ENCODE peak calls at places on chromosomes 11 and 22, in ten cellular contexts. X is ovary, Y is A549, J is stomach, F is tibial nerve, H is suprapubic skin, K is K562, U is SK-N-SH, Q is upper lobe of left lung, E is transverse colon. M is an unnamed sample.

GRCh38 chr11:133943950-133944698 is 12.6 kb downstream of the IGSF9B start:
- DNase-seq in Q (no peak), E (no peak), F (no peak), U (no peak), H (no peak), J (no peak), Y (no peak), K (no peak), X (no peak), M (no peak)

GRCh38 chr11:120719348-120719747 is 207.8 kb downstream of the GRIK4 start:
- DNase-seq in U (no peak), X (no peak), K (no peak), Q (no peak), Y (no peak), F (no peak), J (no peak), E (no peak), H (no peak), M (no peak)

GRCh38 chr11:125874556-125875124 is 12.8 kb upstream of the HYLS1 start:
- DNase-seq in U (peak), E (peak), K (peak), Y (peak), J (peak), X (peak), Q (no peak), F (peak), H (no peak), M (peak)

GRCh38 chr22:19648419-19648929 is 65.8 kb upstream of the SEPTIN5 start:
- DNase-seq in J (no peak), K (no peak), X (no peak), E (no peak), F (no peak), Q (no peak), U (no peak), Y (no peak), H (no peak), M (no peak)

GRCh38 chr11:35064114-35064800 is 74.7 kb upstream of the CD44 start:
- DNase-seq in X (no peak), Q (no peak), H (no peak), U (peak), E (no peak), K (no peak), Y (no peak), J (no peak), F (no peak), M (no peak)

GRCh38 chr22:27800250-27801131 is 1.1 kb downstream of the MN1 start:
- DNase-seq in K (peak), X (peak), J (no peak), Y (no peak), H (no peak), Q (no peak), F (no peak), U (peak), E (no peak), M (no peak)

GRCh38 chr11:126310229-126310991 is 6.5 kb downstream of the DCPS start:
- DNase-seq in Y (peak), Q (peak), F (peak), K (peak), X (peak), U (peak), H (peak), E (peak), J (peak), M (peak)

GRCh38 chr11:9172394-9172793 is 81.0 kb upstream of the SCUBE2 start:
- DNase-seq in E (no peak), J (no peak), X (no peak), H (no peak), Q (no peak), K (no peak), U (no peak), F (no peak), Y (no peak), M (no peak)

GRCh38 chr11:84420261-84420660 is 1134.1 kb upstream of the CCDC90B start:
- DNase-seq in X (no peak), J (no peak), H (no peak), Q (no peak), E (no peak), Y (no peak), F (no peak), K (no peak), U (no peak), M (no peak)

GRCh38 chr11:65304613-65305012 is 10.1 kb upstream of the CDC42EP2 start:
- DNase-seq in H (no peak), U (no peak), J (no peak), E (no peak), K (no peak), Q (no peak), F (no peak), Y (no peak), X (no peak), M (no peak)

GRCh38 chr11:119320593-119321524 is 3.9 kb upstream of the MCAM start:
- DNase-seq in J (peak), U (no peak), F (no peak), E (peak), Q (peak), Y (no peak), K (peak), X (peak), H (peak), M (peak)

GRCh38 chr22:37334859-37335818 is 52.8 kb downstream of the CYTH4 start:
- DNase-seq in F (no peak), E (no peak), J (no peak), Y (no peak), H (no peak), X (no peak), Q (no peak), K (no peak), U (peak), M (no peak)

GRCh38 chr22:37431811-37432707 is 4.8 kb upstream of the ELFN2 start:
- DNase-seq in U (no peak), J (no peak), Y (peak), E (no peak), X (no peak), K (no peak), Q (no peak), H (no peak), F (no peak), M (no peak)

GRCh38 chr11:14644396-14645246 is 1.0 kb downstream of the PDE3B start:
- DNase-seq in U (peak), Y (peak), X (no peak), K (peak), J (peak), H (no peak), F (no peak), E (peak), Q (peak), M (peak)

GRCh38 chr11:45872513-45873356 is 12.7 kb upstream of the MAPK8IP1 start:
- DNase-seq in E (no peak), Q (peak), X (no peak), Y (peak), H (no peak), K (peak), F (no peak), U (peak), J (peak), M (no peak)

GRCh38 chr11:64490562-64491216 is 100.3 kb upstream of the SLC22A12 start:
- DNase-seq in E (no peak), X (no peak), K (no peak), U (no peak), F (no peak), Y (no peak), J (no peak), Q (no peak), H (no peak), M (no peak)

GRCh38 chr11:15941206-15941770 is 415.1 kb downstream of the SOX6 start:
- DNase-seq in J (no peak), Q (no peak), U (peak), F (no peak), E (no peak), X (no peak), Y (no peak), K (peak), H (no peak), M (no peak)

GRCh38 chr11:119409731-119410130 is 13.2 kb downstream of the THY1 start:
- DNase-seq in Y (no peak), X (no peak), K (no peak), U (no peak), H (no peak), E (no peak), Q (no peak), J (no peak), F (no peak), M (no peak)

GRCh38 chr11:6022954-6023353 is 7.6 kb downstream of the OR56A1 start:
- DNase-seq in Y (peak), H (no peak), K (peak), U (no peak), X (no peak), J (no peak), F (peak), Q (no peak), E (no peak), M (no peak)

GRCh38 chr11:37905707-37906417 is 1307.8 kb upstream of the RAG2 start:
- DNase-seq in Q (no peak), X (no peak), Y (no peak), H (no peak), J (no peak), F (no peak), K (no peak), E (peak), U (no peak), M (no peak)

GRCh38 chr11:64876835-64877341 is 1.5 kb downstream of the EHD1 start:
- DNase-seq in K (no peak), F (no peak), X (no peak), Y (no peak), E (peak), Q (peak), J (peak), H (no peak), U (no peak), M (no peak)

GRCh38 chr11:38937709-38938108 is 2339.7 kb upstream of the RAG2 start:
- DNase-seq in F (no peak), Q (no peak), E (no peak), Y (no peak), K (no peak), H (no peak), U (no peak), J (no peak), X (no peak), M (no peak)

GRCh38 chr11:26632691-26633159 is 60.7 kb upstream of the MUC15 start:
- DNase-seq in Q (no peak), K (no peak), J (no peak), E (no peak), U (no peak), Y (no peak), H (no peak), X (no peak), F (no peak), M (no peak)

GRCh38 chr11:125943661-125944349 is 2.0 kb upstream of the VSIG10L2 start:
- DNase-seq in Y (no peak), K (no peak), F (no peak), X (no peak), U (no peak), E (no peak), J (peak), H (no peak), Q (no peak), M (no peak)

GRCh38 chr11:119316017-119316728 is 757 bp downstream of the MCAM start:
- DNase-seq in E (no peak), F (no peak), U (peak), H (peak), J (no peak), Q (no peak), K (peak), X (peak), Y (no peak), M (peak)

GRCh38 chr22:24437820-24438328 is 10.5 kb downstream of the ADORA2A start:
- DNase-seq in X (no peak), Y (no peak), J (no peak), Q (peak), E (no peak), U (peak), F (no peak), H (no peak), K (no peak), M (no peak)

GRCh38 chr11:69280451-69280850 is 13.5 kb upstream of the MYEOV start:
- DNase-seq in U (no peak), X (no peak), Y (no peak), F (no peak), Q (no peak), E (no peak), J (no peak), H (no peak), K (no peak), M (no peak)

GRCh38 chr11:94175545-94175944 is 46.9 kb downstream of the PANX1 start:
- DNase-seq in U (no peak), K (no peak), J (no peak), F (no peak), Y (no peak), H (no peak), Q (no peak), E (no peak), X (no peak), M (no peak)

GRCh38 chr11:4683020-4683419 is 14.6 kb downstream of the OR51E2 start:
- DNase-seq in E (no peak), F (no peak), H (no peak), Q (no peak), Y (no peak), J (no peak), X (no peak), U (no peak), K (no peak), M (no peak)

GRCh38 chr11:61158691-61159381 is 2.4 kb downstream of the VPS37C start:
- DNase-seq in Y (no peak), Q (no peak), E (peak), H (no peak), U (no peak), F (no peak), J (no peak), K (no peak), X (no peak), M (peak)

GRCh38 chr22:49258107-49259010 is 569.3 kb downstream of the BRD1 start:
- DNase-seq in E (no peak), Q (no peak), X (no peak), K (no peak), J (peak), U (no peak), F (no peak), H (peak), Y (no peak), M (no peak)
- TF ChIP-seq EP300 in E (no peak), Q (no peak), X (no peak), K (no peak), J (no peak), U (no peak), F (no peak), H (no peak), Y (no peak), M (no peak)

GRCh38 chr22:26471522-26471921 is 12.1 kb downstream of the HPS4 start:
- DNase-seq in H (no peak), K (no peak), J (peak), U (no peak), Q (peak), Y (peak), X (no peak), F (no peak), E (no peak), M (no peak)
- TF ChIP-seq EP300 in H (no peak), K (no peak), J (no peak), U (no peak), Q (no peak), Y (peak), X (no peak), F (no peak), E (no peak), M (no peak)

GRCh38 chr11:74397531-74398243 is 546 bp downstream of the PGM2L1 start:
- DNase-seq in Y (peak), U (peak), J (peak), X (no peak), Q (peak), F (no peak), E (peak), H (no peak), K (peak), M (no peak)
- TF ChIP-seq EP300 in Y (no peak), U (no peak), J (no peak), X (no peak), Q (no peak), F (no peak), E (no peak), H (no peak), K (no peak), M (no peak)

GRCh38 chr22:50268655-50269113 is 1.5 kb downstream of the MAPK11 start:
- DNase-seq in J (peak), X (peak), U (no peak), H (no peak), E (peak), F (no peak), Q (peak), K (no peak), Y (no peak), M (no peak)

GRCh38 chr22:50269573-50270301 is 443 bp downstream of the MAPK11 start:
- DNase-seq in J (no peak), K (peak), H (no peak), F (no peak), E (no peak), Q (no peak), X (no peak), Y (no peak), U (peak), M (no peak)

GRCh38 chr22:50270302-50271010 is at the start of gene MAPK11:
- DNase-seq in Q (peak), U (peak), K (peak), J (peak), H (peak), Y (no peak), F (peak), X (peak), E (peak), M (no peak)

GRCh38 chr22:50266994-50267393 is 3.2 kb downstream of the MAPK11 start:
- DNase-seq in K (no peak), Y (no peak), E (no peak), J (no peak), X (no peak), H (no peak), F (no peak), Q (no peak), U (no peak), M (no peak)

GRCh38 chr22:50267591-50268390 is 2.4 kb downstream of the MAPK11 start:
- DNase-seq in U (peak), Q (peak), Y (no peak), H (no peak), E (peak), F (peak), K (peak), X (peak), J (peak), M (peak)
- TF ChIP-seq EP300 in U (no peak), Q (no peak), Y (no peak), H (no peak), E (no peak), F (no peak), K (no peak), X (no peak), J (no peak), M (no peak)

GRCh38 chr11:708511-708910 is 2.5 kb downstream of the EPS8L2 start:
- DNase-seq in J (no peak), Y (no peak), H (no peak), U (peak), Q (no peak), F (no peak), E (no peak), K (no peak), X (no peak), M (no peak)

GRCh38 chr11:707817-708420 is 1.9 kb downstream of the EPS8L2 start:
- DNase-seq in U (peak), K (no peak), X (no peak), F (no peak), J (peak), E (no peak), H (no peak), Y (no peak), Q (peak), M (no peak)

GRCh38 chr11:706439-706956 is 467 bp downstream of the EPS8L2 start:
- DNase-seq in H (no peak), K (peak), F (no peak), U (no peak), J (peak), Y (peak), X (peak), Q (peak), E (peak), M (no peak)

GRCh38 chr11:705646-706438 is at the start of gene EPS8L2:
- DNase-seq in F (no peak), E (peak), J (peak), U (peak), Q (peak), Y (no peak), K (peak), H (no peak), X (peak), M (peak)

DNA sequence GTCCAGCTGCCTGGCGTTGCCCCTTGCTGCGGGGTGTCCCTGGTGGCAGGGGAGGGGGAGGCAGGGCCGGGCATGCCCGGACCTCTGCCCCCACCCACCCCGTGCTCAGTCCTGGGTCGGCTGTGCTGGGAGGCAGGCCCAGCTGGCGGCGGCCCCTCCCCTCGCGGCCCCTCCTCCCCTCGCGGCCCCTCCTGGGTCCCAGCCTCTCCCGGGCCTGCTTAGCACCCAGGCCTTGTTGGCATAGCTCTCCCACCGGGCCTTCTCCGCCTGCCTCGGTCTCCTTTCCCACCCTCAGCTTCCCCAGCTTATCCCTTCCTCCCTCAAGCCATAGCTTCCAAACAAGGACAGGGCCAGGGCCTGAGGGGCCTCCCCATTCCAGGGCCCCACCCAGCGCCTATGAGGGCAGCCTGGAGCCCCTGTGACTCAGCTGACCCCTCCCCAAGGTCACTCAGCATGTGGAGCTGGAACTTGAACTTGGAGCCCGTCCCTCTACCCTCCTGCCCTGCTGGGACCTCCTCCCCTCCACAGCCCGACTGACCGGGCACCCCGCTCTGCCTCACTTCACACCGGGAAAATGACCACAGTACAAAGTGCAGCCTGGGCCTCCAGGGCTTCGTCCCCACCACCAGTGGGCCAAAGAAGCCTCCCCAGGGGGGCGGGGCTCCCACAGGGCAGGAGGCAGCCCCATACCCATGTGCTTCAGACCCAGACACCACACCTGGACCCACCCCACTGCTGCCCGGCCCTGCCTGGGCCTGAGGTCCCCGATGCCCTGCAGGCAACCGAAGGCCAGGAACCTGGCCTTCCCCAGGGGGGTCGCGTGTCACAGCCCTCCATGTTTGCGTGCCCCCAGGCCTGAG is 1.2 kb downstream of the EPS8L2 start:
- DNase-seq in U (peak), E (peak), Y (peak), Q (peak), K (peak), F (no peak), H (no peak), J (peak), X (peak), M (no peak)
- TF ChIP-seq EP300 in U (no peak), E (no peak), Y (no peak), Q (no peak), K (no peak), F (no peak), H (no peak), J (no peak), X (no peak), M (no peak)

GRCh38 chr11:1564535-1565172 is 7.4 kb downstream of the DUSP8 start:
- DNase-seq in J (no peak), K (peak), F (no peak), Y (no peak), E (peak), U (peak), X (no peak), H (no peak), Q (no peak), M (peak)

GRCh38 chr11:1563149-1563638 is 8.9 kb downstream of the DUSP8 start:
- DNase-seq in F (no peak), E (no peak), U (no peak), H (no peak), K (no peak), Y (no peak), X (no peak), Q (no peak), J (no peak), M (no peak)

GRCh38 chr11:1565173-1565903 is 6.7 kb downstream of the DUSP8 start:
- DNase-seq in J (no peak), Q (no peak), K (no peak), Y (no peak), H (no peak), X (no peak), U (no peak), F (no peak), E (no peak), M (peak)

GRCh38 chr11:1562469-1563148 is 9.5 kb downstream of the DUSP8 start:
- DNase-seq in E (no peak), Q (no peak), U (no peak), J (no peak), X (no peak), H (no peak), Y (no peak), K (no peak), F (no peak), M (no peak)

GRCh38 chr11:1563697-1564534 is 8.2 kb downstream of the DUSP8 start:
- DNase-seq in F (no peak), K (no peak), H (no peak), E (no peak), U (no peak), X (no peak), Q (no peak), Y (no peak), J (no peak), M (no peak)
- TF ChIP-seq EP300 in F (no peak), K (no peak), H (no peak), E (no peak), U (no peak), X (no peak), Q (no peak), Y (no peak), J (no peak), M (no peak)